ENCODE peak calls at places on chromosomes 7 and 10, in four cellular contexts. G, V, O and H are unnamed samples.

GRCh38 chr10:33487014-33487776 is 152.7 kb upstream of the NRP1 start:
- DNase-seq in V (no peak), G (no peak), O (no peak), H (no peak)

GRCh38 chr7:101688183-101688831 is 59.2 kb upstream of the MYL10 start:
- DNase-seq in O (peak; percentile 84), V (peak; percentile 15), G (peak; percentile 82), H (peak; percentile 78)

GRCh38 chr7:21086688-21087087 is 300.0 kb upstream of the SP8 start:
- DNase-seq in G (no peak), O (no peak), V (peak; percentile 3), H (peak; percentile 40)

GRCh38 chr10:70634011-70634410 is 31.5 kb upstream of the PRF1 start:
- DNase-seq in O (no peak), G (no peak), V (no peak), H (no peak)

GRCh38 chr10:110762109-110762848 is 109.4 kb upstream of the PDCD4 start:
- DNase-seq in G (no peak), V (no peak), O (no peak), H (no peak)

GRCh38 chr10:44947356-44948152 is 12.0 kb upstream of the RASSF4 start:
- DNase-seq in G (no peak), V (no peak), O (no peak), H (peak; percentile 83)

GRCh38 chr10:52488606-52489485 is 174.8 kb downstream of the DKK1 start:
- DNase-seq in O (no peak), V (peak; percentile 16), G (no peak), H (no peak)

GRCh38 chr7:28804990-28805389 is 153.1 kb downstream of the TRIL start:
- DNase-seq in O (no peak), V (peak; percentile 94), G (no peak), H (no peak)

GRCh38 chr7:56105508-56105907 is 768 bp downstream of the CHCHD2 start:
- DNase-seq in O (peak; percentile 29), G (no peak), V (peak; percentile 88), H (peak; percentile 57)

GRCh38 chr10:132893090-132893489 is 49.3 kb downstream of the CFAP46 start:
- DNase-seq in O (no peak), G (no peak), V (no peak), H (no peak)

GRCh38 chr10:20822825-20823224 is 74.3 kb downstream of the NEBL start:
- DNase-seq in G (no peak), V (no peak), O (no peak), H (no peak)

GRCh38 chr7:27150568-27151340 is 1.6 kb downstream of the HOXA3 start:
- DNase-seq in G (peak; percentile 84), O (peak; percentile 86), V (no peak), H (peak; percentile 75)

GRCh38 chr10:119341236-119342016 is 134.1 kb downstream of the GRK5 start:
- DNase-seq in G (no peak), O (no peak), V (peak; percentile 71), H (peak; percentile 68)

GRCh38 chr10:101558671-101559595 is 29.1 kb downstream of the POLL start:
- DNase-seq in G (no peak), V (no peak), O (no peak), H (no peak)

GRCh38 chr7:129434846-129435318 is 650 bp downstream of the STRIP2 start:
- DNase-seq in O (peak; percentile 7), V (no peak), G (peak; percentile 18), H (peak; percentile 67)

GRCh38 chr10:121292396-121292795 is 305.8 kb downstream of the FGFR2 start:
- DNase-seq in V (no peak), O (no peak), G (no peak), H (no peak)
- H3K4me1 ChIP-seq in V (no peaks in the 10 kb centered on the region), O (peaks cover 22% of the 10 kb centered on the region), G (no peaks in the 10 kb centered on the region), H (peaks cover 34% of the 10 kb centered on the region)

GRCh38 chr7:95620631-95621030 is 24.3 kb upstream of the PDK4 start:
- DNase-seq in O (no peak), V (no peak), G (no peak), H (no peak)

GRCh38 chr7:95622859-95623258 is 26.5 kb upstream of the PDK4 start:
- DNase-seq in G (no peak), V (no peak), O (no peak), H (no peak)

GRCh38 chr7:95621404-95621803 is 25.1 kb upstream of the PDK4 start:
- DNase-seq in V (no peak), O (no peak), G (no peak), H (no peak)

GRCh38 chr7:95622001-95622549 is 25.8 kb upstream of the PDK4 start:
- DNase-seq in V (no peak), G (no peak), O (no peak), H (no peak)

DNA sequence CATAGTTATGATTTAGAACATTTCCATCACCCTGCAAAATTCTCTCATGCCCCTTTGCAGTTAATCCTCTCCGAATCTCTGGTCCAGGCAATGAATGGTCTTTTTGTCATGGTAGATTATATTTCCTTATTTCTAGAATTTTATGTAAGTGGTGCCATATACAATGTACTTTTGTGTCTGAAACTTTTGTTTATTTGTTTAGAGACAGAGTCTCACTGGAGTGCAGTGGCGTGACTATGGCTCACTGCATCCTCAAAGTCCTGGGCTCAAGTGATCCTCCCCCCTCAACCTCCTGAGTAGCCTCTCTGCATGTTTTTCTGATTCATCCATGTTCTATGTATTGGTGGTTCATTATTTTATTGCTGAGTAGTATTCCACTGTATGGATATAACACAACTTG is 23.2 kb upstream of the PDK4 start:
- DNase-seq in G (no peak), O (no peak), V (no peak), H (peak; percentile 72)
- H3K36me3 ChIP-seq in G (no peaks in the 10 kb centered on the region), O (no peaks in the 10 kb centered on the region), V (no peaks in the 10 kb centered on the region), H (no peaks in the 10 kb centered on the region)

GRCh38 chr10:86815640-86816039 is 59.2 kb downstream of the BMPR1A start:
- DNase-seq in O (no peak), V (no peak), G (no peak), H (no peak)
- H3K4me1 ChIP-seq in O (peaks cover 19% of the 10 kb centered on the region), V (peaks cover 3% of the 10 kb centered on the region), G (peaks cover 15% of the 10 kb centered on the region), H (no peaks in the 10 kb centered on the region)

GRCh38 chr7:130881799-130882141 is 147.8 kb upstream of the KLF14 start:
- DNase-seq in V (no peak), G (no peak), O (no peak), H (no peak)

GRCh38 chr7:130884437-130885417 is 150.7 kb upstream of the KLF14 start:
- DNase-seq in O (no peak), V (peak; percentile 69), G (no peak), H (no peak)

GRCh38 chr7:130886438-130887135 is 152.6 kb upstream of the KLF14 start:
- DNase-seq in O (no peak), G (no peak), V (no peak), H (no peak)

GRCh38 chr7:130882396-130882795 is 148.4 kb upstream of the KLF14 start:
- DNase-seq in O (no peak), G (no peak), V (no peak), H (no peak)

DNA sequence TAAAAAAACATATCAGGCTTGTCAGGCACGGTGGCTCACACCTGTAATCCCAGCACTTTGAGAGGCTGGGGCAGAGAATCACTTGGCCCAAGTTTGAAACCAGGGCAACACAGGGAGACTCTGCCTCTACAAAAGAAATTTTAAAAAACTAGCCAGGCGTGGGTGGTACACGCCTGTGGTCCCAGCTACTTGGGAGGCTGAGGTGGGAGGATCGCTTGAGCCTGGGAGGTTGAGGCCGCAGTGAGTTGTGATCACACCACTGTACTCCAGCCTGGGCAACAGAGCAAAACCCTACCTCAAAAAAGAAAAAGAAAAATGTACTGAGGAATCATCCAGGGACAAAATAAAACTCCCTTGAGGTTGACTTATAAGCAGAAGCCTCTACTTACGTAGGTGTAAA is 149.9 kb upstream of the KLF14 start:
- DNase-seq in G (no peak), V (no peak), O (no peak), H (no peak)
- H3K36me3 ChIP-seq in G (peaks cover 71% of the 10 kb centered on the region), V (peaks cover 78% of the 10 kb centered on the region), O (no peaks in the 10 kb centered on the region), H (peaks cover 2% of the 10 kb centered on the region)

DNA sequence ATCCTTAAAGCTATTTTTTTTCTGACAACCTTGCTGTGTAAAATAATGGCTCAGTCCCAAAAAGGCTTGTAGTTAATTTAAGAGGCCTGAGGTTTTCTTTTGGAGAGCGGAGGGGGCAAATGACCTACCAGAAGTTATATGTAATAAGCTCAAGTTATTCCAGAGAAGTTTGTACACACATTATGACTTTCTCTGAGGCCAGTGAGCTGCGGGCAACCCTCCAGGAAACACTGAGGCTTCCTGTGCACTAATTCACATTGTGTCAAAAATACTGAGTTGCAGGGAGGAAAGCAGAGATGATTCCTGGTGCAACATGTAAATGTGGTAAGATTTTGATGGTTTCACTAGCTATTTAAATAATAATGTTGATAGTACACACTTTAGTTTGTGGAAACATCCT is 188.6 kb downstream of the DIP2C start:
- DNase-seq in O (no peak), V (peak; percentile 55), G (no peak), H (no peak)
- H3K4me1 ChIP-seq in O (peaks cover 6% of the 10 kb centered on the region), V (peaks cover 15% of the 10 kb centered on the region), G (peaks cover 17% of the 10 kb centered on the region), H (no peaks in the 10 kb centered on the region)

DNA sequence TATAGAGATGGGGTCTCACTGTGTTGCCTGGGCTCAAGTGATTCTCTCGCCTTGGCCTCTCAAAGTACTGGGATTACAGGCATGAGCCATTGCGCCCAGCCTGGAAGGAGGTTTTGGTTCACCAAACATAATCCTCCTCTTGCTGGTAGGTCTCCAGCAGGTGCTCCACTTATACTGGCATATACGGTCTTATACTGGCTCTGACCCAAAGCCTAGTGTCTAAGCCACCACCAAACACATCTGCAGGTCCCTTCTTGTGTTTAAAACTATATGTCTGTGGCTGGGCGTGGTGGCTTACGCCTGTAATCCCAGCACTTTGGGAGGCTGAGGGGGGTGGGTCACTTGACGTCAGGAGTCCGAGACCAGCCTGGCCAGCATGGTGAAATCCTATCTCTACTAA is 5.4 kb downstream of the MBLAC1 start:
- DNase-seq in G (no peak), O (no peak), V (no peak), H (no peak)
- H3K36me3 ChIP-seq in G (no peaks in the 10 kb centered on the region), O (no peaks in the 10 kb centered on the region), V (no peaks in the 10 kb centered on the region), H (no peaks in the 10 kb centered on the region)

GRCh38 chr7:116231543-116232401 is 21.4 kb downstream of the TES start:
- DNase-seq in V (peak; percentile 67), G (no peak), O (no peak), H (no peak)
- H3K4me1 ChIP-seq in V (peaks cover 47% of the 10 kb centered on the region), G (peaks cover 18% of the 10 kb centered on the region), O (peaks cover 35% of the 10 kb centered on the region), H (peaks cover 10% of the 10 kb centered on the region)

GRCh38 chr10:92464364-92464763 is 109.5 kb downstream of the IDE start:
- DNase-seq in O (no peak), G (no peak), V (no peak), H (no peak)

GRCh38 chr10:92475357-92475868 is 98.5 kb downstream of the IDE start:
- DNase-seq in G (no peak), V (no peak), O (no peak), H (no peak)

GRCh38 chr10:92470026-92470425 is 103.9 kb downstream of the IDE start:
- DNase-seq in O (no peak), V (no peak), G (no peak), H (no peak)
- H3K36me3 ChIP-seq in O (no peaks in the 10 kb centered on the region), V (peaks cover 13% of the 10 kb centered on the region), G (peaks cover 96% of the 10 kb centered on the region), H (peaks cover 8% of the 10 kb centered on the region)

GRCh38 chr7:99038086-99038855 is 105.6 kb downstream of the SMURF1 start:
- DNase-seq in G (no peak), O (peak; percentile 19), V (no peak), H (no peak)
- H3K4me1 ChIP-seq in G (no peaks in the 10 kb centered on the region), O (peaks cover 19% of the 10 kb centered on the region), V (peaks cover 17% of the 10 kb centered on the region), H (no peaks in the 10 kb centered on the region)